ENCODE peak calls at places on chromosomes 13 and 19, in six cellular contexts. One of them, this sample, is unnamed.

GRCh38 chr19:43575955-43576451 is 402 bp downstream of the PINLYP start:
- DNase-seq in pancreas: no peak
- DNase-seq in amniotic epithelial cell: no peak
- DNase-seq in anterior cingulate cortex: no peak
- DNase-seq in CD4-positive, alpha-beta T cell: no peak
- DNase-seq in hippocampal formation: no peak
- DNase-seq in this sample: no peak

GRCh38 chr19:2271516-2272103 is 10.4 kb downstream of the PEAK3 start:
- DNase-seq in pancreas: no peak
- DNase-seq in CD4-positive, alpha-beta T cell: no peak
- DNase-seq in hippocampal formation: no peak
- DNase-seq in amniotic epithelial cell: peak
- DNase-seq in anterior cingulate cortex: no peak
- DNase-seq in this sample: peak

GRCh38 chr13:113649212-113649611 is 8.8 kb downstream of the ATP4B start:
- DNase-seq in anterior cingulate cortex: no peak
- DNase-seq in amniotic epithelial cell: no peak
- DNase-seq in CD4-positive, alpha-beta T cell: no peak
- DNase-seq in hippocampal formation: no peak
- DNase-seq in pancreas: peak
- DNase-seq in this sample: no peak

GRCh38 chr19:38592940-38593339 is 24.8 kb downstream of the MAP4K1 start:
- DNase-seq in CD4-positive, alpha-beta T cell: no peak
- DNase-seq in hippocampal formation: no peak
- DNase-seq in anterior cingulate cortex: no peak
- DNase-seq in pancreas: no peak
- DNase-seq in amniotic epithelial cell: no peak
- DNase-seq in this sample: no peak

GRCh38 chr13:61142506-61142905 is 273.1 kb downstream of the PCDH20 start:
- DNase-seq in pancreas: no peak
- DNase-seq in amniotic epithelial cell: no peak
- DNase-seq in CD4-positive, alpha-beta T cell: no peak
- DNase-seq in hippocampal formation: no peak
- DNase-seq in anterior cingulate cortex: peak
- DNase-seq in this sample: no peak

GRCh38 chr19:13195678-13196077 is 45.5 kb downstream of the IER2 start:
- DNase-seq in hippocampal formation: no peak
- DNase-seq in amniotic epithelial cell: no peak
- DNase-seq in CD4-positive, alpha-beta T cell: peak
- DNase-seq in anterior cingulate cortex: no peak
- DNase-seq in pancreas: peak
- DNase-seq in this sample: no peak

GRCh38 chr19:52896431-52897148 is 845 bp downstream of the ZNF320 start:
- DNase-seq in pancreas: peak
- DNase-seq in CD4-positive, alpha-beta T cell: no peak
- DNase-seq in hippocampal formation: no peak
- DNase-seq in anterior cingulate cortex: no peak
- DNase-seq in amniotic epithelial cell: peak
- DNase-seq in this sample: peak

GRCh38 chr19:4844348-4845179 is 13.1 kb upstream of the TICAM1 start:
- DNase-seq in pancreas: no peak
- DNase-seq in amniotic epithelial cell: no peak
- DNase-seq in CD4-positive, alpha-beta T cell: no peak
- DNase-seq in anterior cingulate cortex: no peak
- DNase-seq in hippocampal formation: no peak
- DNase-seq in this sample: peak

GRCh38 chr19:44051654-44052402 is at the start of gene ZNF223:
- DNase-seq in hippocampal formation: peak
- DNase-seq in pancreas: peak
- DNase-seq in anterior cingulate cortex: peak
- DNase-seq in amniotic epithelial cell: peak
- DNase-seq in CD4-positive, alpha-beta T cell: peak
- DNase-seq in this sample: peak

GRCh38 chr13:47672245-47672975 is 328.7 kb downstream of the SUCLA2 start:
- DNase-seq in CD4-positive, alpha-beta T cell: no peak
- DNase-seq in hippocampal formation: no peak
- DNase-seq in anterior cingulate cortex: no peak
- DNase-seq in amniotic epithelial cell: peak
- DNase-seq in pancreas: no peak
- DNase-seq in this sample: peak

GRCh38 chr19:18589380-18590272 is 1.0 kb downstream of the REX1BD start:
- DNase-seq in hippocampal formation: peak
- DNase-seq in anterior cingulate cortex: peak
- DNase-seq in CD4-positive, alpha-beta T cell: peak
- DNase-seq in amniotic epithelial cell: peak
- DNase-seq in pancreas: peak
- DNase-seq in this sample: peak

GRCh38 chr13:46182491-46182877 is 507 bp upstream of the LCP1 start:
- DNase-seq in anterior cingulate cortex: no peak
- DNase-seq in pancreas: no peak
- DNase-seq in CD4-positive, alpha-beta T cell: no peak
- DNase-seq in hippocampal formation: no peak
- DNase-seq in amniotic epithelial cell: no peak
- DNase-seq in this sample: no peak